ENCODE peak calls at places on chromosomes 7 and 10, in six cellular contexts. V, Q, R, N, K and I are unnamed samples.
A peak's percentile ranks its signal among the peaks of the same experiment; 100 is the strongest.

GRCh38 chr7:122887848-122888247 is 1.6 kb upstream of the CADPS2 start:
- DNase-seq in K (no peak), Q (no peak), N (no peak), R (no peak), V (no peak), I (no peak)

GRCh38 chr7:111459065-111459756 is 103.1 kb downstream of the IMMP2L start:
- DNase-seq in K (no peak), Q (no peak), V (no peak), N (no peak), R (no peak), I (no peak)

GRCh38 chr10:61503051-61503450 is 49.9 kb upstream of the TMEM26 start:
- DNase-seq in R (no peak), Q (no peak), V (no peak), N (no peak), K (no peak), I (no peak)

GRCh38 chr7:84049034-84049433 is 145.6 kb downstream of the SEMA3A start:
- DNase-seq in V (no peak), R (no peak), K (no peak), Q (no peak), N (no peak), I (no peak)

GRCh38 chr10:91251430-91252056 is 31.1 kb downstream of the PCGF5 start:
- DNase-seq in Q (peak; percentile 40), R (no peak), V (peak; percentile 61), K (peak; percentile 54), N (peak; percentile 31), I (peak; percentile 11)

GRCh38 chr7:4725014-4725951 is 43.2 kb downstream of the FOXK1 start:
- DNase-seq in Q (peak; percentile 72), R (no peak), K (peak; percentile 90), N (peak; percentile 71), V (peak; percentile 83), I (peak; percentile 89)

GRCh38 chr7:151231964-151232271 is 365 bp upstream of the CHPF2 start:
- DNase-seq in K (no peak), R (no peak), V (no peak), Q (no peak), N (no peak), I (no peak)

GRCh38 chr7:50640779-50641178 is 75.6 kb upstream of the DDC start:
- DNase-seq in N (no peak), V (no peak), Q (no peak), R (peak; percentile 22), K (no peak), I (no peak)

GRCh38 chr10:90587081-90587491 is 270.8 kb downstream of the HTR7 start:
- DNase-seq in V (no peak), R (no peak), K (peak; percentile 21), Q (no peak), N (no peak), I (no peak)

GRCh38 chr7:12951397-12951801 is 264.0 kb downstream of the ARL4A start:
- DNase-seq in V (no peak), Q (peak; percentile 62), N (no peak), K (no peak), R (no peak), I (peak; percentile 61)

GRCh38 chr7:110224643-110225042 is 866.3 kb upstream of the LRRN3 start:
- DNase-seq in R (no peak), V (no peak), N (no peak), Q (no peak), K (peak; percentile 35), I (no peak)

GRCh38 chr7:76165973-76166403 is 35.7 kb upstream of the SRRM3 start:
- DNase-seq in N (no peak), V (no peak), K (no peak), R (no peak), Q (no peak), I (no peak)

GRCh38 chr10:126576336-126576735 is 94.2 kb downstream of the C10orf90 start:
- DNase-seq in Q (no peak), R (no peak), V (no peak), K (no peak), N (no peak), I (no peak)

GRCh38 chr10:29160110-29160669 is 128.7 kb upstream of the LYZL1 start:
- DNase-seq in K (peak; percentile 79), Q (peak; percentile 71), R (no peak), V (no peak), N (no peak), I (peak; percentile 63)

GRCh38 chr7:92749327-92749730 is 87.0 kb downstream of the CDK6 start:
- DNase-seq in K (no peak), R (no peak), Q (no peak), N (no peak), V (no peak), I (no peak)

GRCh38 chr10:127151541-127151940 is 44.9 kb downstream of the INSYN2A start:
- DNase-seq in Q (no peak), K (no peak), N (no peak), V (no peak), R (no peak), I (no peak)

GRCh38 chr7:35249537-35249907 is 4.4 kb downstream of the TBX20 start:
- DNase-seq in K (no peak), N (no peak), V (no peak), R (peak; percentile 61), Q (no peak), I (no peak)

GRCh38 chr7:37311282-37311868 is 137.3 kb downstream of the ELMO1 start:
- DNase-seq in Q (no peak), N (no peak), V (no peak), R (no peak), K (no peak), I (peak; percentile 38)

GRCh38 chr7:26117142-26117807 is 34.7 kb upstream of the NFE2L3 start:
- DNase-seq in K (no peak), R (no peak), V (no peak), N (no peak), Q (no peak), I (no peak)
- TF ChIP-seq POLR2A in K (no peak), R (no peak), V (no peak), N (no peak), Q (no peak), I (no peak)

GRCh38 chr10:71236286-71236685 is 23.9 kb downstream of the UNC5B start:
- DNase-seq in Q (no peak), N (no peak), V (no peak), K (no peak), R (no peak), I (no peak)
- TF ChIP-seq POLR2A in Q (no peak), N (no peak), V (no peak), K (no peak), R (no peak), I (no peak)

GRCh38 chr7:108142180-108142579 is 12.0 kb upstream of the LAMB4 start:
- DNase-seq in K (no peak), R (no peak), V (no peak), N (no peak), Q (no peak), I (no peak)
- TF ChIP-seq POLR2A in K (no peak), R (no peak), V (no peak), N (no peak), Q (no peak), I (no peak)

GRCh38 chr10:102661614-102662133 is 17.4 kb downstream of the TRIM8 start:
- DNase-seq in V (no peak), R (no peak), N (no peak), Q (no peak), K (no peak), I (no peak)

GRCh38 chr10:102658802-102659201 is 14.5 kb downstream of the TRIM8 start:
- DNase-seq in R (no peak), K (no peak), Q (no peak), V (no peak), N (no peak), I (no peak)

GRCh38 chr10:102657451-102657850 is 13.2 kb downstream of the TRIM8 start:
- DNase-seq in V (no peak), Q (no peak), R (no peak), N (no peak), K (no peak), I (no peak)

GRCh38 chr10:102657984-102658724 is 13.9 kb downstream of the TRIM8 start:
- DNase-seq in N (peak; percentile 55), Q (no peak), K (peak; percentile 59), V (peak; percentile 92), R (no peak), I (no peak)

GRCh38 chr10:102660891-102661613 is 16.8 kb downstream of the TRIM8 start:
- DNase-seq in R (peak; percentile 62), Q (no peak), K (peak; percentile 68), N (peak; percentile 90), V (peak; percentile 81), I (no peak)
- TF ChIP-seq POLR2A in R (no peak), Q (no peak), K (no peak), N (no peak), V (no peak), I (no peak)

DNA sequence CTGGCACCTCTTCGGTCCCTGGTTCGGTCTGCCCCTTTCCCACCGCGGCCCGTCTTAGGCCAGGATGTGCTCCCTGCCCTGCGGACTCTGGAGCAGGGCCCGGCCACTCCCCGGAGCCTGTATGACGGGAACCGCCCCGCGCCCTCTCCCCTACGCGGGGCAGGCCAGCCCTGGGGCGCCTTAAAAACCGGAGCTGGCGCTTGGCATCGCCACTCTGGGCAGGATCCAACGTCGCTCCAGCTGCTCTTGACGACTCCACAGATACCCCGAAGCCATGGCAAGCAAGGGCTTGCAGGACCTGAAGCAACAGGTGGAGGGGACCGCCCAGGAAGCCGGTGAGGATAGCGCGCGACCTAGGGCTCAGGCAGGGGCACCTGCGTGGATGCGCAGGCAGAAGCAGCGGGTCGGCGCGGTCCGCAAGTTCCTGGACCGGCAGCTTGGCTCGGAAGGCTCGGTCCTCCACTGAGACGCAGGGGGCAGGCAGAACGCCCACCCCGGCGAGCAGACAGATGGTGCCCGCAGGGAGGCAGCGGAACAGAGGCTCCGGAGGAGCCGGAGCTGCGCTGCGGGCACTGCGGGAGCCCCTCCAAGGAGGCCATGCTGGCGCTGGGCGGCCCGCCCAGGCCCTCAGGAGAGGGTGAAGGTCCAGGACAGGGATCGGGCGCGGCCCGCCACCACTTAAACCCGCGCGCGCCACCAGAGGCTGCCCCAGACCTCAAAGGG is at the start of gene ADIRF:
- DNase-seq in Q (no peak), V (peak; percentile 67), N (peak; percentile 73), K (peak; percentile 55), R (peak; percentile 46), I (no peak)
- TF ChIP-seq POLR2A in Q (no peak), V (no peak), N (peak; percentile 15), K (peak; percentile 19), R (no peak), I (no peak)

GRCh38 chr10:108586424-108586823 is 1336.9 kb downstream of the XPNPEP1 start:
- DNase-seq in Q (no peak), V (no peak), N (no peak), K (no peak), R (no peak), I (no peak)

GRCh38 chr10:108592926-108593325 is 1330.4 kb downstream of the XPNPEP1 start:
- DNase-seq in Q (no peak), N (no peak), K (no peak), R (no peak), V (no peak), I (no peak)

GRCh38 chr10:108597031-108597430 is 1326.3 kb downstream of the XPNPEP1 start:
- DNase-seq in R (no peak), V (no peak), Q (no peak), N (no peak), K (no peak), I (no peak)

GRCh38 chr10:108591417-108591816 is 1331.9 kb downstream of the XPNPEP1 start:
- DNase-seq in Q (no peak), K (no peak), N (no peak), V (no peak), R (no peak), I (no peak)
- TF ChIP-seq POLR2A in Q (no peak), K (no peak), N (no peak), V (no peak), R (no peak), I (no peak)